ENCODE peak calls at places on chromosome X, in eight cellular contexts. One of them, this sample, is unnamed. For H3K9me3, the result is how much of the 10 kb centered on the place peaks cover.

GRCh38 chrX:48697182-48697727 is 721 bp downstream of the SUV39H1 start:
- DNase-seq in ovary: no peak
- DNase-seq in H9: no peak
- DNase-seq in left lung: no peak
- DNase-seq in OCI-LY7: no peak
- DNase-seq in body of pancreas: no peak
- DNase-seq in PC-9: no peak
- DNase-seq in stomach: no peak
- DNase-seq in this sample: no peak

GRCh38 chrX:123976671-123977316 is 15.3 kb downstream of the STAG2 start:
- DNase-seq in body of pancreas: no peak
- DNase-seq in left lung: no peak
- DNase-seq in stomach: no peak
- DNase-seq in H9: no peak
- DNase-seq in OCI-LY7: peak
- DNase-seq in PC-9: no peak
- DNase-seq in ovary: no peak
- DNase-seq in this sample: no peak

GRCh38 chrX:109172091-109172602 is 309.7 kb downstream of the GUCY2F start:
- DNase-seq in body of pancreas: no peak
- DNase-seq in left lung: no peak
- DNase-seq in PC-9: no peak
- DNase-seq in OCI-LY7: no peak
- DNase-seq in H9: no peak
- DNase-seq in ovary: no peak
- DNase-seq in stomach: no peak
- DNase-seq in this sample: no peak

GRCh38 chrX:63673896-63674295 is 111.1 kb downstream of the ARHGEF9 start:
- DNase-seq in ovary: no peak
- DNase-seq in stomach: no peak
- DNase-seq in PC-9: no peak
- DNase-seq in body of pancreas: no peak
- DNase-seq in OCI-LY7: no peak
- DNase-seq in H9: no peak
- DNase-seq in left lung: no peak
- DNase-seq in this sample: no peak

GRCh38 chrX:25427873-25428555 is 412.2 kb upstream of the ARX start:
- DNase-seq in left lung: peak
- DNase-seq in body of pancreas: no peak
- DNase-seq in H9: peak
- DNase-seq in PC-9: no peak
- DNase-seq in ovary: no peak
- DNase-seq in stomach: no peak
- DNase-seq in OCI-LY7: no peak
- DNase-seq in this sample: no peak

GRCh38 chrX:150690126-150690525 is 3.1 kb upstream of the MTMR1 start:
- DNase-seq in stomach: no peak
- DNase-seq in left lung: no peak
- DNase-seq in OCI-LY7: no peak
- DNase-seq in PC-9: peak
- DNase-seq in H9: no peak
- DNase-seq in body of pancreas: no peak
- DNase-seq in ovary: no peak
- DNase-seq in this sample: peak

GRCh38 chrX:154918060-154918483 is 31.9 kb downstream of the F8A1 start:
- DNase-seq in body of pancreas: peak
- DNase-seq in OCI-LY7: peak
- DNase-seq in H9: peak
- DNase-seq in stomach: peak
- DNase-seq in PC-9: peak
- DNase-seq in left lung: no peak
- DNase-seq in ovary: peak
- DNase-seq in this sample: peak

GRCh38 chrX:70062961-70063550 is 799 bp downstream of the OTUD6A start:
- DNase-seq in H9: no peak
- DNase-seq in PC-9: no peak
- DNase-seq in OCI-LY7: no peak
- DNase-seq in ovary: no peak
- DNase-seq in stomach: no peak
- DNase-seq in left lung: no peak
- DNase-seq in body of pancreas: no peak
- DNase-seq in this sample: no peak

GRCh38 chrX:39196192-39197102 is 395.2 kb downstream of the MID1IP1 start:
- DNase-seq in OCI-LY7: peak
- DNase-seq in stomach: peak
- DNase-seq in PC-9: no peak
- DNase-seq in H9: no peak
- DNase-seq in ovary: no peak
- DNase-seq in body of pancreas: peak
- DNase-seq in left lung: no peak
- DNase-seq in this sample: no peak

GRCh38 chrX:16138108-16138427 is 14.7 kb downstream of the GRPR start:
- DNase-seq in body of pancreas: no peak
- DNase-seq in ovary: no peak
- DNase-seq in PC-9: no peak
- DNase-seq in left lung: no peak
- DNase-seq in OCI-LY7: peak
- DNase-seq in H9: no peak
- DNase-seq in stomach: no peak
- DNase-seq in this sample: no peak

GRCh38 chrX:69133561-69134542 is 31.4 kb downstream of the PJA1 start:
- DNase-seq in ovary: no peak
- DNase-seq in OCI-LY7: peak
- DNase-seq in PC-9: peak
- DNase-seq in H9: peak
- DNase-seq in stomach: no peak
- DNase-seq in left lung: no peak
- DNase-seq in body of pancreas: no peak
- DNase-seq in this sample: peak

GRCh38 chrX:109886122-109886761 is 116.7 kb upstream of the TMEM164 start:
- DNase-seq in ovary: no peak
- DNase-seq in H9: peak
- DNase-seq in stomach: peak
- DNase-seq in left lung: no peak
- DNase-seq in OCI-LY7: peak
- DNase-seq in body of pancreas: peak
- DNase-seq in PC-9: peak
- DNase-seq in this sample: no peak

GRCh38 chrX:37287741-37288424 is 61.3 kb upstream of the PRRG1 start:
- DNase-seq in ovary: no peak
- DNase-seq in body of pancreas: no peak
- DNase-seq in H9: no peak
- DNase-seq in PC-9: no peak
- DNase-seq in left lung: no peak
- DNase-seq in stomach: no peak
- DNase-seq in OCI-LY7: no peak
- DNase-seq in this sample: no peak

GRCh38 chrX:25851141-25851540 is 287.0 kb upstream of the MAGEB18 start:
- DNase-seq in body of pancreas: no peak
- DNase-seq in PC-9: no peak
- DNase-seq in stomach: no peak
- DNase-seq in OCI-LY7: no peak
- DNase-seq in ovary: no peak
- DNase-seq in left lung: no peak
- DNase-seq in H9: no peak
- DNase-seq in this sample: no peak

GRCh38 chrX:104284407-104285000 is 29.8 kb upstream of the ESX1 start:
- DNase-seq in H9: no peak
- DNase-seq in PC-9: no peak
- DNase-seq in ovary: no peak
- DNase-seq in stomach: no peak
- DNase-seq in OCI-LY7: no peak
- DNase-seq in body of pancreas: no peak
- DNase-seq in left lung: no peak
- DNase-seq in this sample: no peak

GRCh38 chrX:132023896-132024386 is 839 bp downstream of the STK26 start:
- DNase-seq in OCI-LY7: peak
- DNase-seq in stomach: no peak
- DNase-seq in left lung: peak
- DNase-seq in PC-9: no peak
- DNase-seq in ovary: peak
- DNase-seq in H9: peak
- DNase-seq in body of pancreas: no peak
- DNase-seq in this sample: no peak

GRCh38 chrX:12946406-12946805 is 28.5 kb upstream of the TMSB4X start:
- DNase-seq in OCI-LY7: no peak
- DNase-seq in PC-9: peak
- DNase-seq in H9: no peak
- DNase-seq in body of pancreas: no peak
- DNase-seq in stomach: no peak
- DNase-seq in left lung: no peak
- DNase-seq in ovary: no peak
- DNase-seq in this sample: no peak

GRCh38 chrX:122583526-122583925 is 600.6 kb upstream of the GRIA3 start:
- DNase-seq in H9: no peak
- DNase-seq in PC-9: no peak
- DNase-seq in OCI-LY7: no peak
- DNase-seq in left lung: no peak
- DNase-seq in body of pancreas: no peak
- DNase-seq in stomach: no peak
- DNase-seq in ovary: no peak
- DNase-seq in this sample: no peak

GRCh38 chrX:66815227-66815626 is 176.3 kb upstream of the EDA2R start:
- DNase-seq in OCI-LY7: no peak
- DNase-seq in H9: no peak
- DNase-seq in left lung: no peak
- DNase-seq in PC-9: no peak
- DNase-seq in ovary: no peak
- DNase-seq in body of pancreas: no peak
- DNase-seq in stomach: no peak
- DNase-seq in this sample: no peak
- H3K9me3 ChIP-seq in OCI-LY7: under half
- H3K9me3 ChIP-seq in H9: under half
- H3K9me3 ChIP-seq in left lung: under half
- H3K9me3 ChIP-seq in PC-9: under half
- H3K9me3 ChIP-seq in ovary: under half
- H3K9me3 ChIP-seq in body of pancreas: under half
- H3K9me3 ChIP-seq in stomach: under half
- H3K9me3 ChIP-seq in this sample: under half

GRCh38 chrX:153438522-153438921 is 7.3 kb downstream of the TREX2 start:
- DNase-seq in OCI-LY7: peak
- DNase-seq in ovary: no peak
- DNase-seq in stomach: no peak
- DNase-seq in H9: no peak
- DNase-seq in body of pancreas: no peak
- DNase-seq in left lung: no peak
- DNase-seq in PC-9: no peak
- DNase-seq in this sample: no peak
- TF ChIP-seq CTCF in OCI-LY7: peak
- TF ChIP-seq CTCF in ovary: no peak
- TF ChIP-seq CTCF in stomach: no peak
- TF ChIP-seq CTCF in H9: peak
- TF ChIP-seq CTCF in body of pancreas: no peak
- TF ChIP-seq CTCF in left lung: no peak
- TF ChIP-seq CTCF in PC-9: no peak
- TF ChIP-seq CTCF in this sample: peak

GRCh38 chrX:46589977-46590723 is 16.6 kb downstream of the CHST7 start:
- DNase-seq in PC-9: no peak
- DNase-seq in body of pancreas: no peak
- DNase-seq in OCI-LY7: no peak
- DNase-seq in ovary: no peak
- DNase-seq in H9: no peak
- DNase-seq in left lung: no peak
- DNase-seq in stomach: no peak
- DNase-seq in this sample: no peak

GRCh38 chrX:46587753-46588171 is 14.2 kb downstream of the CHST7 start:
- DNase-seq in left lung: no peak
- DNase-seq in stomach: no peak
- DNase-seq in OCI-LY7: no peak
- DNase-seq in H9: no peak
- DNase-seq in ovary: no peak
- DNase-seq in PC-9: no peak
- DNase-seq in body of pancreas: no peak
- DNase-seq in this sample: no peak

GRCh38 chrX:46582964-46583363 is 9.4 kb downstream of the CHST7 start:
- DNase-seq in ovary: no peak
- DNase-seq in body of pancreas: no peak
- DNase-seq in H9: no peak
- DNase-seq in OCI-LY7: no peak
- DNase-seq in PC-9: no peak
- DNase-seq in stomach: no peak
- DNase-seq in left lung: no peak
- DNase-seq in this sample: peak

GRCh38 chrX:46587158-46587557 is 13.6 kb downstream of the CHST7 start:
- DNase-seq in stomach: no peak
- DNase-seq in body of pancreas: no peak
- DNase-seq in ovary: no peak
- DNase-seq in left lung: no peak
- DNase-seq in H9: no peak
- DNase-seq in OCI-LY7: no peak
- DNase-seq in PC-9: no peak
- DNase-seq in this sample: no peak

DNA sequence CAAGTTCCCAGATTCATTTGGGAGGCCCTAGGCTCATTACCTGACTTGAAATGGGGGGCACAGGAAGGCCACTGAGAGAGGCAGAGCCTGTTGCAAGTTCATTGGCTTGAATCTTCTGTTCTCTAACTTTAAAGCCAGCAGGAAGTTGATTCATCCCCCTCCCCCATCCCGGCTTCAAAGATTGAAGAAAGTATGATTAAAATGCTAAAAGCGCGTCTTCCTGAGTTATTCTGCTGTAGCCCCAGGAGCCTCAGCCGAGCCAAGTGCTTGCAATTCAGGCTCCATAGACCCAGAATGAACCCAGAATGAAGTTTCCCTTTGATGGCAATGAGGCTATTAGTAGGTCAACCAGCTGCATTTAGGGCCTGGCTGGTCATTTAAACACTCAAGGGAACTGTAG is 14.7 kb downstream of the CHST7 start:
- DNase-seq in stomach: no peak
- DNase-seq in ovary: no peak
- DNase-seq in OCI-LY7: peak
- DNase-seq in PC-9: no peak
- DNase-seq in left lung: no peak
- DNase-seq in H9: peak
- DNase-seq in body of pancreas: peak
- DNase-seq in this sample: no peak
- H3K27ac ChIP-seq in stomach: no peak
- H3K27ac ChIP-seq in ovary: peak
- H3K27ac ChIP-seq in OCI-LY7: peak
- H3K27ac ChIP-seq in PC-9: no peak
- H3K27ac ChIP-seq in left lung: peak
- H3K27ac ChIP-seq in H9: no peak
- H3K27ac ChIP-seq in body of pancreas: peak
- H3K27ac ChIP-seq in this sample: peak

GRCh38 chrX:9373789-9374188 is 91.1 kb upstream of the TBL1X start:
- DNase-seq in ovary: no peak
- DNase-seq in OCI-LY7: no peak
- DNase-seq in body of pancreas: no peak
- DNase-seq in PC-9: no peak
- DNase-seq in stomach: no peak
- DNase-seq in left lung: no peak
- DNase-seq in H9: no peak
- DNase-seq in this sample: no peak
- H3K9me3 ChIP-seq in ovary: under half
- H3K9me3 ChIP-seq in OCI-LY7: under half
- H3K9me3 ChIP-seq in body of pancreas: under half
- H3K9me3 ChIP-seq in PC-9: under half
- H3K9me3 ChIP-seq in stomach: under half
- H3K9me3 ChIP-seq in left lung: under half
- H3K9me3 ChIP-seq in H9: under half
- H3K9me3 ChIP-seq in this sample: under half

This sample was measured in AG04450.